ENCODE peak calls at places on chromosomes 7 and 10, in eight cellular contexts. D is esophagus squamous epithelium; L is effector memory CD4-positive, alpha-beta T cell; E is lower lobe of right lung; V is A549; C is substantia nigra; N is foreskin keratinocyte; A is neural progenitor cell. R is an unnamed sample.

GRCh38 chr7:24715661-24716479 is 41.4 kb downstream of the GSDME start:
- DNase-seq in V (peak), L (no peak), E (no peak), A (peak), C (no peak), N (no peak), D (no peak), R (peak)

GRCh38 chr7:48173313-48173712 is 2.1 kb downstream of the ABCA13 start:
- DNase-seq in E (no peak), C (no peak), V (no peak), D (no peak), L (no peak), A (no peak), N (no peak), R (no peak)

GRCh38 chr10:34319197-34319846 is 495.8 kb downstream of the PARD3 start:
- DNase-seq in V (peak), A (no peak), N (peak), L (no peak), D (no peak), C (no peak), E (no peak), R (peak)

GRCh38 chr7:139714163-139714901 is 63.5 kb downstream of the HIPK2 start:
- DNase-seq in V (no peak), C (no peak), A (peak), N (no peak), D (peak), L (no peak), E (peak), R (no peak)

GRCh38 chr10:132885451-132886210 is 56.7 kb downstream of the CFAP46 start:
- DNase-seq in N (no peak), V (no peak), D (no peak), C (no peak), E (peak), L (no peak), A (no peak), R (no peak)

GRCh38 chr7:30531286-30531685 is 26.7 kb upstream of the GGCT start:
- DNase-seq in D (no peak), L (no peak), V (no peak), C (no peak), N (peak), E (no peak), A (no peak), R (no peak)

GRCh38 chr10:64175271-64175962 is 654.2 kb downstream of the REEP3 start:
- DNase-seq in C (no peak), N (no peak), L (no peak), E (no peak), V (no peak), D (no peak), A (no peak), R (no peak)

GRCh38 chr7:54629771-54630170 is 87.6 kb downstream of the VSTM2A start:
- DNase-seq in A (no peak), E (no peak), C (no peak), L (no peak), V (no peak), N (no peak), D (no peak), R (no peak)

GRCh38 chr10:119330342-119330741 is 123.0 kb downstream of the GRK5 start:
- DNase-seq in C (no peak), V (no peak), A (no peak), D (no peak), E (no peak), L (no peak), N (no peak), R (no peak)

GRCh38 chr10:36677170-36677768 is 448.1 kb upstream of the ANKRD30A start:
- DNase-seq in C (no peak), N (no peak), V (no peak), A (no peak), L (no peak), E (no peak), D (no peak), R (no peak)

GRCh38 chr7:100457033-100457432 is 7.0 kb downstream of the SPACDR start:
- DNase-seq in C (no peak), V (no peak), E (no peak), N (no peak), D (no peak), L (no peak), A (no peak), R (no peak)

GRCh38 chr7:17027143-17027802 is 145.5 kb upstream of the AGR3 start:
- DNase-seq in N (no peak), A (no peak), C (no peak), D (no peak), L (no peak), E (no peak), V (no peak), R (no peak)

GRCh38 chr7:40177071-40177470 is 42.3 kb downstream of the SUGCT start:
- DNase-seq in V (no peak), A (no peak), L (no peak), D (no peak), E (no peak), C (no peak), N (no peak), R (no peak)

GRCh38 chr10:78336402-78336791 is 302.7 kb downstream of the RPS24 start:
- DNase-seq in A (no peak), L (no peak), V (no peak), D (no peak), C (no peak), E (no peak), N (no peak), R (peak)

GRCh38 chr10:86411281-86411841 is 44.8 kb upstream of the GRID1 start:
- DNase-seq in D (no peak), C (no peak), L (no peak), N (no peak), A (no peak), E (no peak), V (peak), R (no peak)

GRCh38 chr10:127945335-127945734 is 38.4 kb downstream of the PTPRE start:
- DNase-seq in E (no peak), L (no peak), N (peak), D (no peak), V (no peak), A (no peak), C (no peak), R (peak)

GRCh38 chr7:55148992-55149391 is 130.2 kb downstream of the EGFR start:
- DNase-seq in L (no peak), E (no peak), C (no peak), V (no peak), A (no peak), N (no peak), D (no peak), R (no peak)

GRCh38 chr7:1741751-1742554 is 71.9 kb downstream of the ELFN1 start:
- DNase-seq in N (no peak), D (no peak), C (no peak), L (no peak), V (no peak), A (no peak), E (no peak), R (no peak)

GRCh38 chr7:130114374-130114773 is 44.0 kb downstream of the KLHDC10 start:
- DNase-seq in A (no peak), N (no peak), L (no peak), V (no peak), E (no peak), C (no peak), D (no peak), R (no peak)

GRCh38 chr7:120709931-120710330 is 148.0 kb downstream of the TSPAN12 start:
- DNase-seq in V (no peak), L (no peak), A (no peak), D (no peak), C (no peak), N (no peak), E (no peak), R (no peak)

GRCh38 chr7:20330176-20330796 is 414 bp upstream of the ITGB8 start:
- DNase-seq in C (peak), A (peak), N (peak), D (peak), V (peak), L (no peak), E (peak), R (peak)

GRCh38 chr10:89921422-89921821 is 220.0 kb downstream of the KIF20B start:
- DNase-seq in D (no peak), N (peak), L (no peak), C (no peak), E (no peak), A (no peak), V (peak), R (no peak)

GRCh38 chr7:120877706-120878105 is 19.8 kb upstream of the TSPAN12 start:
- DNase-seq in L (no peak), D (no peak), N (no peak), A (no peak), V (no peak), C (no peak), E (no peak), R (no peak)

DNA sequence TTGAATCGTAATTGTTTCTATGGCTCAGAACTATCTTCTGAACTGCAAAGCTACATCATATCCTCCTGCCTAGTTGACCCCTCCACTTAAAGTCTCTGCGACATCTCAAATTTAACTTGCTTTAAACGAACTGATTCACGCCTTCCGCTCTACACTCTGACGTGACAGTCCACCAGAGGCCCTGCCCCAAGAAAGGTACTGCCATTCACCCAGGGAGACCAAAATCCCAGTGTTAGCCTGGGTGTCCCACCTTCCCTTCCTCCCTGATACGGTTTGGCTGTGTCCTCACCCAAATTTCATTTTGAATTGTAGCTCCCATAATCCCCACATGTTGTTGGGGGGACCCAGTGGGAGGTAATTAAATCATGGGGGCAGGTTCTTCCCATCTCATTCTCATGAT is 90.8 kb downstream of the CPXM2 start:
- DNase-seq in D (no peak), N (no peak), E (no peak), A (no peak), L (no peak), V (no peak), C (no peak), R (no peak)
- H3K27ac ChIP-seq in D (peak), N (no peak), E (no peak), A (no peak), L (no peak), V (no peak), C (no peak), R (no peak)

DNA sequence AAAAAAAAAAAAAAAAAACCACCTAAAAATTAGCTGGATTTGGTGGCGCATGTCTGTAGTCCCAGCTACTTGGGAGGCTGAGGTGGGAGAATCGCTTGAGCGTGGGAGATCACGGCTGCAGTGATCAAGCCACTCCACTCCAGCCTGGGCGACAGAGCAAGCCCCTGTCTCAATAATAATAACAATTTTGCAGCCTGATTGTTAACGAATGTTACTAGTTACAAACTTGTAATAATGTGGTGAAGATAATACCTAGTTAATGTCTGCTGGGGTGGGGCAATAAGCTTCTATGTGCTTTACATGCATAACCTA is 1.2 kb upstream of the ATAD1 start:
- DNase-seq in V (no peak), D (no peak), N (no peak), A (no peak), E (no peak), L (no peak), C (no peak), R (no peak)
- H3K27ac ChIP-seq in V (peak), D (no peak), N (no peak), A (no peak), E (no peak), L (peak), C (no peak), R (no peak)

GRCh38 chr10:126222736-126223511 is 165.4 kb downstream of the ADAM12 start:
- DNase-seq in V (no peak), C (no peak), A (no peak), E (no peak), D (no peak), L (no peak), N (no peak), R (no peak)
- H3K27ac ChIP-seq in V (no peak), C (no peak), A (no peak), E (no peak), D (no peak), L (no peak), N (no peak), R (no peak)

GRCh38 chr10:98268694-98269386 is 846 bp upstream of the LOXL4 start:
- DNase-seq in E (no peak), N (no peak), C (no peak), D (no peak), L (no peak), V (peak), A (peak), R (peak)
- H3K27ac ChIP-seq in E (peak), N (no peak), C (no peak), D (peak), L (no peak), V (peak), A (no peak), R (peak)

GRCh38 chr10:3902054-3902808 is 117.2 kb upstream of the KLF6 start:
- DNase-seq in A (peak), C (no peak), N (no peak), V (no peak), D (no peak), E (no peak), L (peak), R (no peak)

GRCh38 chr10:3906511-3907111 is 121.6 kb upstream of the KLF6 start:
- DNase-seq in D (no peak), L (no peak), C (no peak), N (no peak), A (no peak), V (no peak), E (no peak), R (peak)

GRCh38 chr10:3904419-3904975 is 119.5 kb upstream of the KLF6 start:
- DNase-seq in D (no peak), V (no peak), C (no peak), N (no peak), L (no peak), A (no peak), E (no peak), R (no peak)

GRCh38 chr10:3901370-3901769 is 116.4 kb upstream of the KLF6 start:
- DNase-seq in V (no peak), L (no peak), A (no peak), E (no peak), C (no peak), N (no peak), D (no peak), R (no peak)

GRCh38 chr10:3902809-3903410 is 117.9 kb upstream of the KLF6 start:
- DNase-seq in V (no peak), E (no peak), C (no peak), L (no peak), D (no peak), N (no peak), A (no peak), R (peak)
- H3K27ac ChIP-seq in V (peak), E (no peak), C (no peak), L (peak), D (peak), N (peak), A (no peak), R (peak)

DNA sequence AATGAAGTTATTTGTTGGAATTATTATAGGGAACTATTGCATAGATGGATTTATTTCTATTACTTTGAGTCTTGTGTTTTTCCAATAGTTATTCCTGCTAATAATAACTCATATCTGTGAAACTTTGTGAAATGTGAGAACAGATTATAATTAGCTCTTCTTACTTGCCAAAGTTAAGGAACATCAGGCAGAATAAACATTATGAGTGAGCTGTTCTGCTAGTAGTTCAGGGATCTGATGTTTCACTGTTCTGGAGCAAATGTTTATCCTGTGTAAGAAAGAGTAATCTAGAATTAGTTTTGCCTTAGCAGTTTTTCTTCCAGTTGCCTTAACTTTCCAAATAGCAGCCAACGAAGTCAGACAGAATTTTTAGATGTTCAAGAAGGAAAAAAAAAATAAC is 245.2 kb upstream of the PLXDC2 start:
- DNase-seq in C (no peak), L (no peak), D (no peak), V (no peak), E (no peak), N (no peak), A (no peak), R (no peak)
- H3K27ac ChIP-seq in C (no peak), L (no peak), D (no peak), V (no peak), E (no peak), N (no peak), A (no peak), R (no peak)

GRCh38 chr7:157551325-157552070 is 214.7 kb downstream of the DNAJB6 start:
- DNase-seq in L (no peak), D (no peak), A (no peak), C (no peak), E (no peak), N (no peak), V (no peak), R (no peak)
- H3K27ac ChIP-seq in L (no peak), D (no peak), A (no peak), C (no peak), E (no peak), N (no peak), V (no peak), R (no peak)

GRCh38 chr7:35717013-35717412 is 22.1 kb upstream of the HERPUD2 start:
- DNase-seq in D (no peak), C (no peak), V (no peak), E (no peak), L (no peak), A (no peak), N (no peak), R (no peak)
- H3K27ac ChIP-seq in D (no peak), C (peak), V (no peak), E (no peak), L (no peak), A (no peak), N (no peak), R (no peak)

R was measured in SJSA1.